ENCODE peak calls at places on chromosomes 6 and 20, in five cellular contexts. One of them, this sample, is unnamed. For H3K79me2, the result is how much of the 10 kb centered on the place peaks cover.

GRCh38 chr6:109296305-109296915 is 85.9 kb downstream of the CD164 start:
- DNase-seq in H1: no peak
- DNase-seq in GM12878: no peak
- DNase-seq in HepG2: peak
- DNase-seq in K562: no peak
- DNase-seq in this sample: no peak

GRCh38 chr6:11094411-11094851 is 797 bp downstream of the SMIM13 start:
- DNase-seq in K562: peak
- DNase-seq in H1: peak
- DNase-seq in HepG2: peak
- DNase-seq in GM12878: no peak
- DNase-seq in this sample: peak

GRCh38 chr20:32558526-32558925 is 26.6 kb downstream of the NOL4L start:
- DNase-seq in HepG2: no peak
- DNase-seq in K562: no peak
- DNase-seq in GM12878: no peak
- DNase-seq in H1: no peak
- DNase-seq in this sample: no peak

GRCh38 chr6:134868812-134869211 is 81.1 kb downstream of the ALDH8A1 start:
- DNase-seq in GM12878: no peak
- DNase-seq in HepG2: no peak
- DNase-seq in H1: no peak
- DNase-seq in K562: no peak
- DNase-seq in this sample: no peak

GRCh38 chr6:77455271-77455670 is 8.0 kb downstream of the HTR1B start:
- DNase-seq in GM12878: no peak
- DNase-seq in K562: no peak
- DNase-seq in HepG2: no peak
- DNase-seq in H1: no peak
- DNase-seq in this sample: no peak

GRCh38 chr20:52971498-52972189 is 514 bp upstream of the TSHZ2 start:
- DNase-seq in K562: no peak
- DNase-seq in H1: no peak
- DNase-seq in GM12878: no peak
- DNase-seq in HepG2: no peak
- DNase-seq in this sample: peak

GRCh38 chr6:21741221-21742109 is 147.9 kb downstream of the SOX4 start:
- DNase-seq in HepG2: no peak
- DNase-seq in K562: no peak
- DNase-seq in H1: no peak
- DNase-seq in GM12878: no peak
- DNase-seq in this sample: peak

GRCh38 chr6:18019539-18020534 is 32.4 kb upstream of the KIF13A start:
- DNase-seq in K562: no peak
- DNase-seq in H1: no peak
- DNase-seq in GM12878: no peak
- DNase-seq in HepG2: no peak
- DNase-seq in this sample: peak

GRCh38 chr20:5168582-5169396 is 42.0 kb downstream of the CDS2 start:
- DNase-seq in HepG2: no peak
- DNase-seq in GM12878: no peak
- DNase-seq in H1: no peak
- DNase-seq in K562: no peak
- DNase-seq in this sample: peak

GRCh38 chr6:75204222-75204958 is 1.5 kb downstream of the COL12A1 start:
- DNase-seq in GM12878: no peak
- DNase-seq in HepG2: peak
- DNase-seq in H1: peak
- DNase-seq in K562: peak
- DNase-seq in this sample: peak
- H3K79me2 ChIP-seq in GM12878: under half
- H3K79me2 ChIP-seq in HepG2: under half
- H3K79me2 ChIP-seq in H1: under half
- H3K79me2 ChIP-seq in K562: under half
- H3K79me2 ChIP-seq in this sample: under half

DNA sequence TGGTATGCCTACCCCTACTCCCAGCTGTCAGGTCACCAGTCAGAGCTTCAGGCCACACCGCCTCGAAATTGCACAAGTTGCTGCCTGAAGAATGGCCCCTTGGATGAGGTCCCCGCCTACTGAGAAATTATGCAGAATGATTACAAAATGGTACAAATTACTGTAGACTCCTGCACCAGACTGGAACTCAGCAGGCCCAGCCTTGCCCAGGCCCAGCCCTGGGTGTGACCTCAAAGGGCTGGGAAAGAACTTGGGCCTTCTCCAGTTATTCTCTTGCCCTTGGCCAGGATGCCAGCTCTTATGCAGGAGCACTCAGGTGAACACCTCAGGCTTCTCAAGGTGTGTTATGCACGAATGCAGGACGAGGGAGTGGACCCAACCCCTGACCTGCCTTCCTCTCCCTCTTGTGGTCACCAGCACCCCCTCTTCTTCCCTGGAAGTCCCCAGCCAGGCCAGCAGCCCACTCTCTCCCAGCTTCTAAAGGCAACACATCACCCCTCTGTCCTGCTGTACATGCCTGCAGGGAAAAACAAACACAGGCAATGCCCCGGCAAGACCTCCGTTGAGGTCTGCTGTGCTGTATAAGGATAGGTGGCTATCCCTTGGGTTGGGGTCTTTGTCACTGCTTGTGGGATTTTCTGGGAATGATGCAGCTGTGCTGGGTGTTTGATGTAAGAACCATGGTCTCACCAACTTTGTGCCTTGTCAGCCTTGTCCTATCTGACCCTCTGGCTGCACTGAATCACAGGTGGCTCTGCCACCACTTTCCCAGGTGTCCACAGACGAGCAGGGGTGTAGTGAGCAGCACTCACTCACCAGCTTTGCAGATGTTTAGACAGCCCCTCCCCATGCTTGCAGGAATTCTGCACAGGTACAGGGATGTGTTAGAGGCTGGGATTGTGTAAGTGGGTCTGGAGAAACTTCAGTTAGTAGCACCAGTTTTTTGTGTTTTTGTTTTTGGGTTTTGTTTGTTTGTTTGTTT is 88.5 kb upstream of the NAA20 start:
- DNase-seq in GM12878: no peak
- DNase-seq in HepG2: no peak
- DNase-seq in H1: no peak
- DNase-seq in K562: no peak
- DNase-seq in this sample: no peak
- TF ChIP-seq CREB1 in GM12878: no peak
- TF ChIP-seq CREB1 in HepG2: no peak
- TF ChIP-seq CREB1 in H1: no peak
- TF ChIP-seq CREB1 in K562: no peak
- TF ChIP-seq CREB1 in this sample: no peak

GRCh38 chr6:27579973-27580372 is 107.1 kb upstream of the ZNF184 start:
- DNase-seq in H1: no peak
- DNase-seq in HepG2: no peak
- DNase-seq in GM12878: no peak
- DNase-seq in K562: no peak
- DNase-seq in this sample: no peak

GRCh38 chr6:27577922-27578321 is 105.0 kb upstream of the ZNF184 start:
- DNase-seq in K562: no peak
- DNase-seq in HepG2: no peak
- DNase-seq in H1: no peak
- DNase-seq in GM12878: no peak
- DNase-seq in this sample: no peak

GRCh38 chr6:27575594-27576361 is 102.9 kb upstream of the ZNF184 start:
- DNase-seq in K562: peak
- DNase-seq in H1: no peak
- DNase-seq in HepG2: peak
- DNase-seq in GM12878: no peak
- DNase-seq in this sample: peak
- H2AFZ ChIP-seq in K562: peak
- H2AFZ ChIP-seq in H1: peak
- H2AFZ ChIP-seq in HepG2: no peak
- H2AFZ ChIP-seq in GM12878: no peak
- H2AFZ ChIP-seq in this sample: peak

GRCh38 chr20:38935285-38935684 is 9.1 kb downstream of the FAM83D start:
- DNase-seq in H1: no peak
- DNase-seq in GM12878: no peak
- DNase-seq in HepG2: no peak
- DNase-seq in K562: no peak
- DNase-seq in this sample: no peak

GRCh38 chr20:38934530-38934929 is 8.3 kb downstream of the FAM83D start:
- DNase-seq in K562: no peak
- DNase-seq in H1: no peak
- DNase-seq in HepG2: no peak
- DNase-seq in GM12878: no peak
- DNase-seq in this sample: no peak

GRCh38 chr20:38937000-38937399 is 10.8 kb downstream of the FAM83D start:
- DNase-seq in HepG2: no peak
- DNase-seq in GM12878: no peak
- DNase-seq in K562: no peak
- DNase-seq in H1: no peak
- DNase-seq in this sample: no peak

GRCh38 chr20:38937978-38938473 is 11.8 kb downstream of the FAM83D start:
- DNase-seq in H1: no peak
- DNase-seq in GM12878: no peak
- DNase-seq in HepG2: no peak
- DNase-seq in K562: no peak
- DNase-seq in this sample: no peak

GRCh38 chr20:38935967-38936407 is 9.8 kb downstream of the FAM83D start:
- DNase-seq in GM12878: no peak
- DNase-seq in H1: no peak
- DNase-seq in K562: no peak
- DNase-seq in HepG2: no peak
- DNase-seq in this sample: no peak
- H3K79me2 ChIP-seq in GM12878: half or more
- H3K79me2 ChIP-seq in H1: under half
- H3K79me2 ChIP-seq in K562: half or more
- H3K79me2 ChIP-seq in HepG2: half or more
- H3K79me2 ChIP-seq in this sample: half or more

GRCh38 chr20:694496-694895 is 18.9 kb upstream of the SCRT2 start:
- DNase-seq in HepG2: no peak
- DNase-seq in K562: no peak
- DNase-seq in H1: no peak
- DNase-seq in GM12878: no peak
- DNase-seq in this sample: no peak
- TF ChIP-seq CREB1 in HepG2: no peak
- TF ChIP-seq CREB1 in K562: no peak
- TF ChIP-seq CREB1 in H1: no peak
- TF ChIP-seq CREB1 in GM12878: no peak
- TF ChIP-seq CREB1 in this sample: no peak

GRCh38 chr6:111759413-111759835 is 113.8 kb downstream of the FYN start:
- DNase-seq in H1: no peak
- DNase-seq in HepG2: no peak
- DNase-seq in K562: no peak
- DNase-seq in GM12878: no peak
- DNase-seq in this sample: no peak
- H2AFZ ChIP-seq in H1: no peak
- H2AFZ ChIP-seq in HepG2: no peak
- H2AFZ ChIP-seq in K562: no peak
- H2AFZ ChIP-seq in GM12878: no peak
- H2AFZ ChIP-seq in this sample: no peak

This sample was measured in GM23338.